ENCODE peak calls at places on chromosome 3, in seven cellular contexts. U is HCT116, A is sigmoid colon, B is pancreas, V is cardiac muscle cell, M is psoas muscle, X is HepG2. T is an unnamed sample. For H3K4me1, the result is how much of the 10 kb centered on the place peaks cover.

GRCh38 chr3:39721076-39721475 is 88.3 kb upstream of the MYRIP start:
- DNase-seq in V (no peak), A (no peak), M (no peak), U (no peak), X (no peak), B (no peak), T (no peak)

GRCh38 chr3:184562875-184563568 is 1.4 kb downstream of the EPHB3 start:
- DNase-seq in U (no peak), A (no peak), X (no peak), M (no peak), V (peak), B (peak), T (no peak)

GRCh38 chr3:40780801-40781406 is 256.1 kb downstream of the ZNF621 start:
- DNase-seq in M (peak), V (no peak), B (peak), A (peak), U (no peak), X (no peak), T (no peak)

GRCh38 chr3:46868301-46868700 is 5.1 kb upstream of the MYL3 start:
- DNase-seq in V (no peak), U (no peak), A (no peak), M (no peak), B (no peak), X (no peak), T (no peak)

GRCh38 chr3:56324473-56324872 is 143.8 kb downstream of the ERC2 start:
- DNase-seq in B (no peak), U (no peak), A (no peak), M (no peak), V (no peak), X (no peak), T (no peak)

GRCh38 chr3:31882895-31883294 is 98.2 kb downstream of the OSBPL10 start:
- DNase-seq in M (no peak), A (no peak), U (no peak), V (no peak), X (no peak), B (no peak), T (no peak)

GRCh38 chr3:60497922-60498321 is 753.3 kb downstream of the FHIT start:
- DNase-seq in A (no peak), U (no peak), B (no peak), V (peak), M (no peak), X (no peak), T (no peak)

GRCh38 chr3:12194669-12195161 is 36.0 kb upstream of the TIMP4 start:
- DNase-seq in A (no peak), U (peak), B (no peak), V (no peak), X (peak), M (no peak), T (peak)

GRCh38 chr3:73656241-73656890 is 31.6 kb upstream of the PDZRN3 start:
- DNase-seq in A (no peak), M (no peak), B (no peak), V (no peak), U (no peak), X (no peak), T (no peak)

GRCh38 chr3:9809615-9810356 is at the start of gene TTLL3:
- DNase-seq in X (no peak), B (peak), U (no peak), V (peak), A (peak), M (peak), T (peak)

GRCh38 chr3:97979610-97980009 is 7.4 kb upstream of the RIOX2 start:
- DNase-seq in A (no peak), U (no peak), X (peak), V (peak), M (no peak), B (no peak), T (no peak)

GRCh38 chr3:63097396-63097795 is 180.7 kb upstream of the SYNPR start:
- DNase-seq in M (no peak), B (no peak), V (no peak), A (no peak), U (no peak), X (no peak), T (no peak)

GRCh38 chr3:148642214-148642613 is 55.5 kb upstream of the AGTR1 start:
- DNase-seq in M (no peak), X (no peak), V (no peak), U (no peak), B (no peak), A (no peak), T (no peak)

GRCh38 chr3:61925721-61926120 is 364.4 kb downstream of the PTPRG start:
- DNase-seq in M (no peak), U (no peak), V (no peak), A (no peak), X (no peak), B (no peak), T (no peak)

GRCh38 chr3:147413712-147414325 is 4.7 kb downstream of the ZIC1 start:
- DNase-seq in M (no peak), X (no peak), V (no peak), B (no peak), U (no peak), A (no peak), T (no peak)

GRCh38 chr3:20857636-20858035 is 671.6 kb upstream of the SGO1 start:
- DNase-seq in U (no peak), X (no peak), V (no peak), B (no peak), A (no peak), M (no peak), T (no peak)

GRCh38 chr3:77468408-77469045 is 428.6 kb downstream of the ROBO2 start:
- DNase-seq in U (no peak), M (no peak), V (no peak), A (no peak), B (no peak), X (no peak), T (no peak)

GRCh38 chr3:182605882-182606611 is 187.3 kb upstream of the ATP11B start:
- DNase-seq in U (no peak), A (no peak), B (no peak), X (no peak), M (no peak), V (no peak), T (no peak)

GRCh38 chr3:133663569-133664313 is 2.0 kb upstream of the TOPBP1 start:
- DNase-seq in A (no peak), B (peak), U (peak), V (peak), M (no peak), X (peak), T (no peak)

GRCh38 chr3:72380193-72380592 is 468.1 kb downstream of the SHQ1 start:
- DNase-seq in B (no peak), M (no peak), X (no peak), U (no peak), A (no peak), V (no peak), T (no peak)

GRCh38 chr3:22245122-22245521 is 494.1 kb upstream of the ZNF385D start:
- DNase-seq in A (no peak), B (no peak), X (no peak), M (peak), V (no peak), U (no peak), T (no peak)

GRCh38 chr3:177838951-177839350 is 641.7 kb upstream of the TBL1XR1 start:
- DNase-seq in V (no peak), U (no peak), B (no peak), X (no peak), A (no peak), M (no peak), T (no peak)

GRCh38 chr3:12744326-12744725 is 14.7 kb downstream of the TMEM40 start:
- DNase-seq in X (no peak), A (no peak), B (no peak), U (no peak), M (no peak), V (no peak), T (no peak)

GRCh38 chr3:123783811-123784210 is 100.3 kb downstream of the MYLK start:
- DNase-seq in V (no peak), M (no peak), B (no peak), A (no peak), X (no peak), U (no peak), T (no peak)

GRCh38 chr3:150227839-150228238 is 180.3 kb upstream of the TSC22D2 start:
- DNase-seq in U (peak), B (peak), A (no peak), X (peak), M (no peak), V (peak), T (peak)

GRCh38 chr3:11059090-11059798 is 66.7 kb downstream of the SLC6A1 start:
- DNase-seq in A (peak), B (peak), M (peak), U (peak), X (peak), V (peak), T (no peak)

GRCh38 chr3:102129774-102130608 is 280.7 kb downstream of the NFKBIZ start:
- DNase-seq in X (no peak), B (no peak), M (no peak), U (peak), V (no peak), A (peak), T (no peak)

GRCh38 chr3:79015854-79016253 is 751.9 kb downstream of the ROBO1 start:
- DNase-seq in B (no peak), A (no peak), U (no peak), M (no peak), V (no peak), X (no peak), T (no peak)

GRCh38 chr3:129723558-129724324 is 117.3 kb upstream of the PLXND1 start:
- DNase-seq in M (peak), B (peak), A (peak), U (no peak), V (peak), X (no peak), T (no peak)

GRCh38 chr3:58566398-58567250 is 10.6 kb downstream of the FAM107A start:
- DNase-seq in B (no peak), A (no peak), U (no peak), X (no peak), M (no peak), V (no peak), T (no peak)

GRCh38 chr3:95134693-95135375 is 1072.0 kb downstream of the NSUN3 start:
- DNase-seq in B (no peak), A (no peak), M (no peak), U (no peak), X (no peak), V (no peak), T (no peak)

GRCh38 chr3:131388400-131388799 is 6.8 kb downstream of the NUDT16 start:
- DNase-seq in V (no peak), B (no peak), U (no peak), X (no peak), A (no peak), M (no peak), T (no peak)

GRCh38 chr3:140585828-140586227 is 92.0 kb upstream of the TRIM42 start:
- DNase-seq in A (no peak), X (no peak), V (no peak), B (no peak), U (no peak), M (no peak), T (no peak)

GRCh38 chr3:196292281-196292923 is 4.9 kb upstream of the PCYT1A start:
- DNase-seq in A (no peak), V (no peak), U (no peak), B (no peak), M (no peak), X (peak), T (no peak)
- TF ChIP-seq CTCF in A (no peak), V (no peak), U (no peak), B (no peak), M (no peak), X (peak), T (no peak)

DNA sequence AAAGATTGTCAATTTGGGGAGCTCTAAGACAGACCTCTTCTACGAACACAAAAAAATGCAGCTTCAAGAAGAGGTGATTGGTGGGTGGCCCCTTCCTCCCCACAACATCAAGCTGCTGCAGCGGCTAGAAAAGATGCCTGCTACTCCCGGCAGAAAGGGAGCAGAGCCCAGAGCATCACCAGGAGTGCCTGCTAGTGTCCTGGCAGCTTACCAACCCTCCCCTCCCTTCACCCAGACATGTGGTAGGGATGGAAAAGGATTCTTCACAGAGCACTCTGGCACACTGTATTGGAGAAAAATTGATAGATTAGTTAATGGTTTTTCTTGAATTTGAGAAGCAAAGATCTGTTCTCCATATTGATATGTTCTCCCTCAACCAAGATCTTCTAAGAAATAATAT is 10.8 kb downstream of the IP6K1 start:
- DNase-seq in B (no peak), A (peak), U (no peak), M (no peak), V (no peak), X (no peak), T (peak)
- H3K27ac ChIP-seq in B (no peak), A (peak), U (no peak), M (no peak), V (no peak), X (no peak), T (no peak)

GRCh38 chr3:125148836-125149235 is 63.7 kb downstream of the SLC12A8 start:
- DNase-seq in X (no peak), V (no peak), A (peak), B (no peak), M (peak), U (no peak), T (no peak)
- H3K4me1 ChIP-seq in X (under half), V (under half), A (under half), B (under half), M (under half), U (under half), T (under half)

GRCh38 chr3:192816274-192816853 is 89.0 kb upstream of the FGF12 start:
- DNase-seq in A (no peak), X (peak), V (peak), M (no peak), B (peak), U (peak), T (no peak)

GRCh38 chr3:192818126-192818525 is 90.8 kb upstream of the FGF12 start:
- DNase-seq in A (no peak), U (no peak), B (no peak), M (no peak), X (no peak), V (no peak), T (no peak)

GRCh38 chr3:192817506-192817905 is 90.2 kb upstream of the FGF12 start:
- DNase-seq in M (no peak), V (no peak), U (no peak), A (no peak), X (no peak), B (no peak), T (no peak)

GRCh38 chr3:192817053-192817452 is 89.7 kb upstream of the FGF12 start:
- DNase-seq in V (no peak), A (no peak), M (no peak), X (no peak), U (no peak), B (no peak), T (no peak)

GRCh38 chr3:192812736-192813383 is 85.5 kb upstream of the FGF12 start:
- DNase-seq in V (peak), U (peak), A (no peak), M (no peak), B (peak), X (peak), T (no peak)
- TF ChIP-seq CTCF in V (peak), U (peak), A (peak), M (peak), B (peak), X (peak), T (peak)